ENCODE peak calls at places on chromosomes 3 and 15, in ten cellular contexts. T, F, D, K, P, L, U, Z, Q and R are unnamed samples. For H3K27me3 and H3K4me1, the result is how much of the 10 kb centered on the place peaks cover.

GRCh38 chr3:125280966-125281365 is 68.4 kb upstream of the SLC12A8 start:
- DNase-seq in T (no peak), F (no peak), D (no peak), K (no peak), P (no peak), L (no peak), U (no peak), Z (no peak), Q (no peak), R (no peak)

GRCh38 chr15:40787344-40787841 is 17.6 kb downstream of the C15orf62 start:
- DNase-seq in T (peak), F (no peak), D (peak), K (peak), P (peak), L (no peak), U (no peak), Z (no peak), Q (peak), R (no peak)

GRCh38 chr3:119974666-119975065 is 119.6 kb downstream of the GSK3B start:
- DNase-seq in T (no peak), F (no peak), D (no peak), K (no peak), P (no peak), L (no peak), U (no peak), Z (no peak), Q (no peak), R (no peak)

GRCh38 chr15:94230886-94231727 is at the start of gene MCTP2:
- DNase-seq in T (peak), F (peak), D (peak), K (peak), P (peak), L (peak), U (peak), Z (peak), Q (peak), R (peak)

GRCh38 chr3:52183786-52184445 is 14.0 kb upstream of the ALAS1 start:
- DNase-seq in T (no peak), F (peak), D (no peak), K (no peak), P (no peak), L (no peak), U (no peak), Z (no peak), Q (no peak), R (no peak)

GRCh38 chr3:141051641-141052569 is 758 bp downstream of the SPSB4 start:
- DNase-seq in T (no peak), F (peak), D (no peak), K (no peak), P (no peak), L (no peak), U (no peak), Z (peak), Q (no peak), R (no peak)

GRCh38 chr15:84818221-84819131 is 1.3 kb downstream of the ALPK3 start:
- DNase-seq in T (no peak), F (no peak), D (no peak), K (no peak), P (no peak), L (no peak), U (no peak), Z (peak), Q (no peak), R (no peak)

GRCh38 chr15:101267320-101268104 is 9.8 kb downstream of the SELENOS start:
- DNase-seq in T (no peak), F (no peak), D (no peak), K (no peak), P (no peak), L (peak), U (no peak), Z (no peak), Q (no peak), R (no peak)

GRCh38 chr3:6091262-6091661 is 769.7 kb upstream of the GRM7 start:
- DNase-seq in T (no peak), F (no peak), D (no peak), K (no peak), P (no peak), L (no peak), U (no peak), Z (no peak), Q (no peak), R (no peak)

GRCh38 chr3:134419214-134419965 is 45.1 kb upstream of the AMOTL2 start:
- DNase-seq in T (no peak), F (no peak), D (no peak), K (no peak), P (no peak), L (no peak), U (no peak), Z (no peak), Q (no peak), R (no peak)

GRCh38 chr15:80093854-80094418 is 34.5 kb downstream of the ZFAND6 start:
- DNase-seq in T (peak), F (peak), D (no peak), K (no peak), P (no peak), L (no peak), U (no peak), Z (peak), Q (peak), R (no peak)

GRCh38 chr3:79012946-79013362 is 754.8 kb downstream of the ROBO1 start:
- DNase-seq in T (no peak), F (no peak), D (no peak), K (no peak), P (no peak), L (no peak), U (no peak), Z (peak), Q (no peak), R (no peak)

GRCh38 chr15:80730931-80731330 is 35.8 kb downstream of the ABHD17C start:
- DNase-seq in T (no peak), F (no peak), D (no peak), K (no peak), P (no peak), L (no peak), U (no peak), Z (no peak), Q (no peak), R (no peak)

GRCh38 chr3:186360779-186361178 is 1.3 kb downstream of the DGKG start:
- DNase-seq in T (no peak), F (peak), D (no peak), K (no peak), P (no peak), L (no peak), U (no peak), Z (peak), Q (no peak), R (no peak)

GRCh38 chr3:22608721-22609120 is 594.4 kb upstream of the UBE2E2 start:
- DNase-seq in T (no peak), F (no peak), D (no peak), K (no peak), P (no peak), L (no peak), U (no peak), Z (no peak), Q (no peak), R (no peak)

GRCh38 chr3:171354049-171354705 is 106.0 kb downstream of the TNIK start:
- DNase-seq in T (no peak), F (no peak), D (no peak), K (no peak), P (no peak), L (no peak), U (no peak), Z (no peak), Q (no peak), R (no peak)

GRCh38 chr3:187368765-187369450 is 723 bp downstream of the RTP4 start:
- DNase-seq in T (no peak), F (no peak), D (no peak), K (no peak), P (no peak), L (no peak), U (no peak), Z (no peak), Q (no peak), R (no peak)

GRCh38 chr15:95252404-95252803 is 1021.0 kb downstream of the MCTP2 start:
- DNase-seq in T (no peak), F (no peak), D (no peak), K (no peak), P (no peak), L (no peak), U (no peak), Z (no peak), Q (no peak), R (no peak)

GRCh38 chr3:111735271-111735758 is 123.8 kb upstream of the PHLDB2 start:
- DNase-seq in T (no peak), F (no peak), D (no peak), K (no peak), P (peak), L (no peak), U (peak), Z (no peak), Q (no peak), R (no peak)

GRCh38 chr3:157190242-157190876 is 30.4 kb upstream of the CCNL1 start:
- DNase-seq in T (no peak), F (no peak), D (no peak), K (no peak), P (no peak), L (no peak), U (no peak), Z (no peak), Q (no peak), R (no peak)

GRCh38 chr3:26622634-26623408 is at the start of gene LRRC3B:
- DNase-seq in T (no peak), F (no peak), D (no peak), K (no peak), P (no peak), L (no peak), U (no peak), Z (peak), Q (no peak), R (no peak)

GRCh38 chr3:98735761-98736269 is 27.3 kb upstream of the ST3GAL6 start:
- DNase-seq in T (no peak), F (no peak), D (no peak), K (no peak), P (no peak), L (no peak), U (no peak), Z (no peak), Q (no peak), R (no peak)
- H3K27me3 ChIP-seq in T (under half), F (under half), D (under half), K (under half), P (under half), L (under half), U (under half), Z (under half), Q (under half), R (under half)

DNA sequence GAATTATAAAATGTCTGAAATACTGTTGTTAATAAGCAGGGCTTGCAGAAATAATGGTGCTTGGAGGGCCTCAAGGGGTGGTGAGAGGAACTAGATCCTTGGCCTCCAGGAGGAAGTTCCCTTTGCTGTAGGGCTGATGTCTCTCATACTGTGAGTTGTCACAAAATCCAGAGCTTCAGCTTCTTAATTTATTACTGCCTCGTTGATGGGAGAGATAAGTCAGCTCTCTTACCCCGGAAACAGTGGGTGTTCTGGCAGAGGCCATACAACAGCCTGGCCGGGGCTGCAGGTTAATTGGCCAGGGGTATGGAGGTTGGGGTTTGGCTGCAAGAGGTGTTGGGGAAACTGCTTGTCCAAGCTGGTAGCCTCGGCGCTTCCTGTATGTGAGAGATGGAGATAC is 15.5 kb downstream of the MAPKAPK3 start:
- DNase-seq in T (no peak), F (no peak), D (no peak), K (no peak), P (no peak), L (no peak), U (no peak), Z (no peak), Q (no peak), R (no peak)
- H3K4me1 ChIP-seq in T (under half), F (half or more), D (half or more), K (half or more), P (under half), L (under half), U (under half), Z (under half), Q (half or more), R (under half)

GRCh38 chr15:32716216-32716959 is 1.4 kb upstream of the GREM1 start:
- DNase-seq in T (no peak), F (no peak), D (no peak), K (no peak), P (no peak), L (no peak), U (no peak), Z (no peak), Q (no peak), R (no peak)

GRCh38 chr15:32716960-32717289 is 879 bp upstream of the GREM1 start:
- DNase-seq in T (no peak), F (no peak), D (no peak), K (no peak), P (no peak), L (no peak), U (no peak), Z (no peak), Q (no peak), R (no peak)

GRCh38 chr15:32718082-32718821 is 448 bp downstream of the GREM1 start:
- DNase-seq in T (peak), F (no peak), D (no peak), K (no peak), P (peak), L (no peak), U (no peak), Z (peak), Q (no peak), R (no peak)

GRCh38 chr15:32718822-32719716 is 1.3 kb downstream of the GREM1 start:
- DNase-seq in T (peak), F (no peak), D (no peak), K (no peak), P (peak), L (no peak), U (no peak), Z (peak), Q (peak), R (no peak)

GRCh38 chr15:32717290-32718081 is at the start of gene GREM1:
- DNase-seq in T (peak), F (no peak), D (no peak), K (no peak), P (no peak), L (no peak), U (no peak), Z (peak), Q (no peak), R (no peak)
- H3K27me3 ChIP-seq in T (half or more), F (half or more), D (under half), K (under half), P (half or more), L (under half), U (under half), Z (half or more), Q (under half), R (under half)

GRCh38 chr3:49351521-49352011 is 6.6 kb downstream of the GPX1 start:
- DNase-seq in T (no peak), F (no peak), D (no peak), K (no peak), P (no peak), L (no peak), U (no peak), Z (no peak), Q (no peak), R (no peak)

GRCh38 chr3:49352286-49352685 is 5.9 kb downstream of the GPX1 start:
- DNase-seq in T (no peak), F (no peak), D (no peak), K (no peak), P (no peak), L (no peak), U (no peak), Z (no peak), Q (no peak), R (no peak)

GRCh38 chr3:49349617-49350114 is 8.5 kb downstream of the GPX1 start:
- DNase-seq in T (no peak), F (no peak), D (no peak), K (no peak), P (no peak), L (no peak), U (no peak), Z (no peak), Q (no peak), R (no peak)

GRCh38 chr3:49357466-49358216 is 512 bp downstream of the GPX1 start:
- DNase-seq in T (peak), F (peak), D (peak), K (peak), P (peak), L (peak), U (peak), Z (peak), Q (peak), R (peak)

GRCh38 chr3:49353022-49353421 is 5.1 kb downstream of the GPX1 start:
- DNase-seq in T (no peak), F (no peak), D (no peak), K (no peak), P (no peak), L (no peak), U (no peak), Z (no peak), Q (no peak), R (no peak)
- H3K4me1 ChIP-seq in T (under half), F (under half), D (under half), K (under half), P (under half), L (under half), U (under half), Z (under half), Q (half or more), R (under half)

DNA sequence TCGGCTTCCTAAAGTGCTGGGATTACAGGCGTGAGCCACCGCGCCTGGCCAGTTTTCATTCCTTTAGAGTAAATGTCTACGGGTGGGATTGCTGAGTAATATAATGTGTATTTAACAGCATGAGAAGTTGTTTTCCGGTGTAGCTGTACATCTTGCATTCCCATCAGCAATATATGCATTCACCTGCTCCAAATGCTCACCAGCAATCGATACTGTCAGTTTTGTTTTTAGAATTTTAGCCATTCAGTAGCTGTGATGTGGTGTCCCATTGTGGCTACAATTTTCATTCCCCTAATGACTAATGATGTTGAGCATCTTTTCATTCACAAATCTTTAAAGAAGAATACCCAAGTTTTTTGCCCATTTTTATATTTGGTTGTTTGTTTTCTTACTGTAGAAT is 134.8 kb upstream of the RGMA start:
- DNase-seq in T (no peak), F (no peak), D (no peak), K (no peak), P (no peak), L (no peak), U (no peak), Z (no peak), Q (no peak), R (no peak)
- H3K27me3 ChIP-seq in T (under half), F (under half), D (under half), K (under half), P (under half), L (under half), U (under half), Z (under half), Q (under half), R (under half)

GRCh38 chr15:78007211-78007956 is 70.1 kb downstream of the TBC1D2B start:
- DNase-seq in T (no peak), F (no peak), D (no peak), K (no peak), P (no peak), L (no peak), U (no peak), Z (no peak), Q (no peak), R (no peak)

GRCh38 chr15:78007965-78008886 is 69.3 kb downstream of the TBC1D2B start:
- DNase-seq in T (peak), F (peak), D (no peak), K (no peak), P (no peak), L (peak), U (no peak), Z (no peak), Q (peak), R (no peak)

GRCh38 chr15:78004222-78004727 is 73.2 kb downstream of the TBC1D2B start:
- DNase-seq in T (no peak), F (no peak), D (no peak), K (no peak), P (no peak), L (no peak), U (no peak), Z (peak), Q (no peak), R (no peak)

GRCh38 chr15:78004919-78005634 is 72.4 kb downstream of the TBC1D2B start:
- DNase-seq in T (peak), F (peak), D (no peak), K (no peak), P (no peak), L (peak), U (no peak), Z (no peak), Q (peak), R (no peak)

DNA sequence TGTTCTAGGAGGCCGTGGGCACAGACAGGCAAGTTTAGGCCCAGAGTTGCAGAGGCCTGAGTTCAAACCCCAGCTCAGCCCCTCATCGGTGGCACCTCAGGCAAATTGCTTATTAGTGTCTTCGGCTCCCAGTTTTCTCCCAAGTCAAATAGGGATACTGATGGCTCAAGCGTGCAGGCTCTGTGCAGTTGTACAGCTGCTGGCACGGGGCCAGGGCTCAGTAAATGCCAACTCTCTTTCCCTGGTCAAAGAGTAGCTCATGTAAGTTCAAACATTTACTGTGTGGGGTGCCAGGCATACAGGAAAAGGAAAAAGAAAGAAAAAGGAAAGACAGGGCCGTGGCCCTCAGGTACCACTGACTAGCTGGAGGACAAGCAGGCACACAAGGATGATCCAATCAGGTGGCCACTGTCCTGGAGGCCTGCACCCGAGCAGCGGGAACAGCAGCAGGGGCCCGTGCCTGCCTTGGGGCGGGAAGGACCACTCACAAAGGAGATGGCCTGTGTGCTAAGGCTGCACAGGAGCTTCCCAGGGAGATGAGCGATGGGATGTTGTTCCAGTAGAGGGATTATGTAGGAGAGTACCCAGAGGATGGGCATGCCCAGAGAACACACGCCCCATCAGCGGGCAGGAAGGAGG is 70.8 kb downstream of the TBC1D2B start:
- DNase-seq in T (peak), F (peak), D (no peak), K (no peak), P (no peak), L (no peak), U (no peak), Z (no peak), Q (peak), R (no peak)
- H3K4me1 ChIP-seq in T (under half), F (half or more), D (under half), K (under half), P (under half), L (under half), U (under half), Z (under half), Q (half or more), R (under half)

DNA sequence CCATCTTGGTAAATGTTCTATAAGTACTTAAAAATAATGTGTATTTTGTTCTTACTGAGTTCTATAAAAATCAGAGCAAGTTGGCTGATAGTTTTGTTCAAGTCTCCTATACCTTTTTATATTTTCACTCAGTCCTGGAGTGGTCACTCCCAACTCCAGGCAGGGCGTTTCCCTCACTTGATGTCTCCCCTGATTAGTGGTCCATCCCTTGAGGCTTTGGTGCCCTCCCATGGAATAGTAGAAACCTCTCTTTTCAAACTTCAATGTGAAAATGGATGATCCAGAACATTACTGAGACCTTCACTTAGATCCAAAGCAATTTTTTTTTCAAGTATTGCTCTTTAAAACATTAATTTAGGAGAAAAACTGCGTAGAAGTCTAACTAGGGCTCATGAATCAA is 25.0 kb upstream of the SCN10A start:
- DNase-seq in T (no peak), F (no peak), D (no peak), K (no peak), P (no peak), L (no peak), U (no peak), Z (no peak), Q (no peak), R (no peak)
- H3K27me3 ChIP-seq in T (under half), F (under half), D (under half), K (under half), P (under half), L (under half), U (under half), Z (under half), Q (under half), R (under half)

GRCh38 chr3:58009026-58009748 is 965 bp downstream of the FLNB start:
- DNase-seq in T (peak), F (peak), D (peak), K (peak), P (no peak), L (no peak), U (no peak), Z (peak), Q (peak), R (no peak)

GRCh38 chr3:58008140-58009025 is at the start of gene FLNB:
- DNase-seq in T (peak), F (peak), D (peak), K (peak), P (no peak), L (no peak), U (peak), Z (peak), Q (peak), R (peak)

GRCh38 chr3:58005662-58006061 is 2.6 kb upstream of the FLNB start:
- DNase-seq in T (no peak), F (no peak), D (no peak), K (no peak), P (no peak), L (no peak), U (peak), Z (no peak), Q (no peak), R (no peak)

GRCh38 chr3:58004972-58005371 is 3.2 kb upstream of the FLNB start:
- DNase-seq in T (no peak), F (no peak), D (no peak), K (no peak), P (peak), L (no peak), U (no peak), Z (no peak), Q (no peak), R (no peak)

GRCh38 chr3:58006661-58007060 is 1.6 kb upstream of the FLNB start:
- DNase-seq in T (no peak), F (no peak), D (no peak), K (no peak), P (no peak), L (no peak), U (no peak), Z (no peak), Q (no peak), R (no peak)
- H3K4me1 ChIP-seq in T (under half), F (under half), D (under half), K (under half), P (under half), L (under half), U (half or more), Z (under half), Q (under half), R (under half)